ENCODE peak calls at places on chromosomes 4 and X, in seven cellular contexts. M is heart left ventricle, V is stomach, K is Peyer's patch, Q is pancreas, Z is right lobe of liver, N is GM23338. Y is an unnamed sample.
A peak's percentile ranks its signal among the peaks of the same experiment; 100 is the strongest.

GRCh38 chr4:73902038-73902637 is 32.9 kb downstream of the CXCL1 start:
- DNase-seq in M (no peak), V (no peak), K (no peak), Q (no peak), Z (no peak), N (no peak), Y (no peak)

GRCh38 chr4:76654796-76655195 is 219.8 kb downstream of the SHROOM3 start:
- DNase-seq in M (no peak), V (no peak), K (no peak), Q (no peak), Z (no peak), N (no peak), Y (no peak)

GRCh38 chr4:83231620-83232056 is 53.0 kb downstream of the COQ2 start:
- DNase-seq in M (no peak), V (no peak), K (no peak), Q (no peak), Z (no peak), N (no peak), Y (no peak)

GRCh38 chrX:72576161-72576896 is 3.7 kb upstream of the HDAC8 start:
- DNase-seq in M (no peak), V (no peak), K (no peak), Q (no peak), Z (peak; percentile 44), N (no peak), Y (no peak)

GRCh38 chrX:119340606-119341205 is 58.4 kb upstream of the SLC25A43 start:
- DNase-seq in M (no peak), V (no peak), K (no peak), Q (no peak), Z (no peak), N (no peak), Y (no peak)

GRCh38 chr4:112170451-112170993 is 25.3 kb downstream of the FAM241A start:
- DNase-seq in M (no peak), V (no peak), K (no peak), Q (no peak), Z (no peak), N (no peak), Y (no peak)

GRCh38 chr4:41935652-41936021 is 408 bp downstream of the TMEM33 start:
- DNase-seq in M (no peak), V (no peak), K (no peak), Q (no peak), Z (no peak), N (no peak), Y (no peak)

GRCh38 chrX:85927740-85928139 is 119.6 kb downstream of the CHM start:
- DNase-seq in M (no peak), V (no peak), K (no peak), Q (no peak), Z (no peak), N (no peak), Y (no peak)

GRCh38 chr4:26717332-26717731 is 133.4 kb downstream of the TBC1D19 start:
- DNase-seq in M (no peak), V (no peak), K (no peak), Q (no peak), Z (no peak), N (no peak), Y (no peak)

GRCh38 chr4:54268151-54268550 is 39.1 kb downstream of the PDGFRA start:
- DNase-seq in M (no peak), V (no peak), K (no peak), Q (no peak), Z (no peak), N (no peak), Y (no peak)

GRCh38 chrX:39877919-39878318 is 219.8 kb downstream of the BCOR start:
- DNase-seq in M (no peak), V (no peak), K (no peak), Q (no peak), Z (no peak), N (peak; percentile 20), Y (no peak)

GRCh38 chr4:75633846-75634245 is 3.5 kb upstream of the CDKL2 start:
- DNase-seq in M (no peak), V (no peak), K (no peak), Q (no peak), Z (no peak), N (no peak), Y (no peak)

GRCh38 chrX:39896951-39897740 is 200.6 kb downstream of the BCOR start:
- DNase-seq in M (peak; percentile 35), V (no peak), K (no peak), Q (peak; percentile 42), Z (no peak), N (peak; percentile 65), Y (no peak)

GRCh38 chr4:152408514-152409327 is 127.2 kb downstream of the FBXW7 start:
- DNase-seq in M (no peak), V (no peak), K (no peak), Q (no peak), Z (no peak), N (peak; percentile 83), Y (no peak)

DNA sequence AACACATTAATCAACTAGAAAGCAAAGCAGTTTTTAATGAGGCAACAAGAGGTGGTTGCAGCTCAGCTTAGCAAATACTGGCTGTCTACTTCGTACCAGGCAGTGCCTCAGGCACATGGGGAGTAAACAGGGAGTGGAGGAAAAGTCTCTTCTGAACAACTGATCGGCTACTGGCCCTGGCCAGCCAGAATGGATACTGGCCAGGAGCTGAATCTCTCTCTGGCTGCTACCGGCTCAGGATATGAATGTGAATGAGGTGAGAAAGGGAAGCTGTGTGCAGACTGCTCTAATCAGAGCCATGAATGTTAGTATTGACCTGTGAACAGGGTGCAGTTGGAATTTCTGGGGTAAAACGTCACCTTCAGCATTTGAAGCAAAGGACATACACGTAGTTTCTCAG is 77.3 kb downstream of the STK32B start:
- DNase-seq in M (no peak), V (peak; percentile 58), K (no peak), Q (no peak), Z (no peak), N (no peak), Y (no peak)
- H3K4me1 ChIP-seq in M (no peaks in the 10 kb centered on the region), V (no peaks in the 10 kb centered on the region), K (no peaks in the 10 kb centered on the region), Q (no peaks in the 10 kb centered on the region), Z (no peaks in the 10 kb centered on the region), N (peaks cover 10% of the 10 kb centered on the region), Y (no peaks in the 10 kb centered on the region)

GRCh38 chrX:136867518-136867917 is 13.0 kb downstream of the RBMX start:
- DNase-seq in M (no peak), V (no peak), K (no peak), Q (no peak), Z (no peak), N (no peak), Y (no peak)

GRCh38 chrX:136872091-136872700 is 8.3 kb downstream of the RBMX start:
- DNase-seq in M (no peak), V (no peak), K (no peak), Q (no peak), Z (no peak), N (no peak), Y (no peak)

GRCh38 chrX:136867096-136867491 is 13.4 kb downstream of the RBMX start:
- DNase-seq in M (no peak), V (no peak), K (no peak), Q (no peak), Z (no peak), N (no peak), Y (no peak)

GRCh38 chrX:136868283-136869055 is 12.1 kb downstream of the RBMX start:
- DNase-seq in M (no peak), V (no peak), K (no peak), Q (no peak), Z (no peak), N (no peak), Y (no peak)

GRCh38 chrX:136870064-136870463 is 10.5 kb downstream of the RBMX start:
- DNase-seq in M (no peak), V (no peak), K (no peak), Q (no peak), Z (no peak), N (no peak), Y (no peak)
- H3K27ac ChIP-seq in M (no peak overlapping the region), V (no peak overlapping the region), K (no peak overlapping the region), Q (no peak overlapping the region), Z (no peak overlapping the region), N (no peak overlapping the region), Y (no peak overlapping the region)

GRCh38 chr4:86939737-86940141 is 4.9 kb downstream of the AFF1 start:
- DNase-seq in M (no peak), V (no peak), K (no peak), Q (no peak), Z (no peak), N (no peak), Y (no peak)

GRCh38 chr4:86940920-86941460 is 6.2 kb downstream of the AFF1 start:
- DNase-seq in M (no peak), V (no peak), K (no peak), Q (no peak), Z (no peak), N (no peak), Y (no peak)

GRCh38 chr4:86935833-86936721 is 1.3 kb downstream of the AFF1 start:
- DNase-seq in M (peak; percentile 39), V (peak; percentile 68), K (peak; percentile 82), Q (peak; percentile 79), Z (peak; percentile 80), N (peak; percentile 91), Y (peak; percentile 50)

GRCh38 chr4:86940176-86940575 is 5.4 kb downstream of the AFF1 start:
- DNase-seq in M (no peak), V (no peak), K (no peak), Q (no peak), Z (no peak), N (no peak), Y (no peak)

GRCh38 chr4:86939123-86939522 is 4.3 kb downstream of the AFF1 start:
- DNase-seq in M (no peak), V (no peak), K (no peak), Q (no peak), Z (no peak), N (no peak), Y (no peak)
- H3K4me1 ChIP-seq in M (peaks cover 29% of the 10 kb centered on the region), V (peaks cover 83% of the 10 kb centered on the region), K (peaks cover 36% of the 10 kb centered on the region), Q (peaks cover 55% of the 10 kb centered on the region), Z (peaks cover 8% of the 10 kb centered on the region), N (peaks cover 39% of the 10 kb centered on the region), Y (peaks cover 55% of the 10 kb centered on the region)

GRCh38 chr4:7973545-7973981 is 33.9 kb upstream of the AFAP1 start:
- DNase-seq in M (no peak), V (no peak), K (no peak), Q (no peak), Z (no peak), N (no peak), Y (peak; percentile 30)

GRCh38 chr4:7970031-7970946 is 30.6 kb upstream of the AFAP1 start:
- DNase-seq in M (no peak), V (peak; percentile 42), K (no peak), Q (no peak), Z (no peak), N (no peak), Y (no peak)

GRCh38 chr4:7971881-7972500 is 32.3 kb upstream of the AFAP1 start:
- DNase-seq in M (no peak), V (no peak), K (no peak), Q (no peak), Z (no peak), N (no peak), Y (peak; percentile 53)

GRCh38 chr4:7968262-7968896 is 28.7 kb upstream of the AFAP1 start:
- DNase-seq in M (no peak), V (no peak), K (no peak), Q (no peak), Z (no peak), N (no peak), Y (peak; percentile 38)

DNA sequence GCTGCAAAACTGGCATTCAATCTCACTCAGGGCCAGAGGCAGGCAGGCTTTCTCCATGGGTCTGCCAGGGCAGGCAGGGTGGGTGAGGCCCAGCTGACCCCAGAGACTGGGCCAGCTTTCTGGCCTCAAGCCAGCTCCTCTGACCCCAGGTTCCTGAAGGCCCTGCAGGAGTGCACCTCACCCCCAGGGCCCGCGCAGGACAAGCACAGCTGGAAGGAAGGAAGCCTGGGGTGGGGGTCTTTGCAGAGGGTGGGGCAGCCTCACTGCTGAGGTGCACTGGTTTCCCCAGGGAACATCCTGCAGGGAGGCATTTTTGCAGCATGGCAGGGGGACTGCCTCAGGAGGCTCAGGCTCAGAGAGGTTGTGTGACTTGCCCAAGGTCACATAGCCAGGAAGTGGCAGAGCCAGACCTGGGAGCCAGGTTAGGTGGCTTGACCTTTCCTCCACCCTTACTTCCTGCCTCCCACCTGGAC is 31.5 kb upstream of the AFAP1 start:
- DNase-seq in M (no peak), V (no peak), K (no peak), Q (no peak), Z (no peak), N (no peak), Y (no peak)
- H3K27ac ChIP-seq in M (no peak overlapping the region), V (peak overlapping the region; percentile 82), K (peak overlapping the region; percentile 71), Q (peak overlapping the region; percentile 67), Z (peak overlapping the region; percentile 51), N (no peak overlapping the region), Y (no peak overlapping the region)

Y was measured in psoas muscle.